ENCODE peak calls at places on chromosomes 7 and 10, in four cellular contexts. B is midbrain, U is T-helper 9 cell, I is AG09309. P is an unnamed sample.
A peak's percentile ranks its signal among the peaks of the same experiment; 100 is the strongest.

GRCh38 chr10:26737730-26738129 is 40.2 kb downstream of the PDSS1 start:
- DNase-seq in B (peak; percentile 47), I (peak; percentile 17), U (no peak), P (no peak)

GRCh38 chr10:72275351-72276012 is 1.8 kb downstream of the DDIT4 start:
- DNase-seq in I (no peak), U (no peak), B (peak; percentile 82), P (peak; percentile 59)

GRCh38 chr10:132684164-132684891 is 101.6 kb downstream of the NKX6-2 start:
- DNase-seq in B (peak; percentile 5), I (no peak), U (no peak), P (no peak)

GRCh38 chr7:159105845-159106614 is 38.6 kb downstream of the VIPR2 start:
- DNase-seq in U (no peak), I (no peak), B (no peak), P (no peak)

GRCh38 chr10:62681211-62681940 is 123.1 kb upstream of the ADO start:
- DNase-seq in I (no peak), U (peak; percentile 57), B (no peak), P (no peak)

GRCh38 chr7:149871576-149871975 is 2.2 kb upstream of the ATP6V0E2 start:
- DNase-seq in I (no peak), U (no peak), B (peak; percentile 50), P (no peak)

GRCh38 chr10:79179404-79180309 is 110.9 kb downstream of the ZMIZ1 start:
- DNase-seq in I (no peak), U (no peak), B (peak; percentile 41), P (no peak)

GRCh38 chr7:25319707-25320106 is 91.4 kb upstream of the NPVF start:
- DNase-seq in B (no peak), U (no peak), I (no peak), P (no peak)

GRCh38 chr10:132306951-132307751 is 599 bp downstream of the STK32C start:
- DNase-seq in U (peak; percentile 29), B (no peak), I (no peak), P (no peak)

GRCh38 chr10:74153123-74153522 is 2.1 kb downstream of the ADK start:
- DNase-seq in U (no peak), B (no peak), I (no peak), P (no peak)

GRCh38 chr7:1526271-1526754 is 4.2 kb upstream of the MAFK start:
- DNase-seq in B (no peak), I (no peak), U (no peak), P (no peak)

GRCh38 chr10:35328404-35329037 is 7.8 kb upstream of the CCNY start:
- DNase-seq in I (peak; percentile 20), U (no peak), B (no peak), P (no peak)

GRCh38 chr7:157469181-157470016 is 132.6 kb downstream of the DNAJB6 start:
- DNase-seq in U (no peak), I (no peak), B (no peak), P (no peak)

GRCh38 chr10:3935141-3935540 is 150.1 kb upstream of the KLF6 start:
- DNase-seq in B (no peak), U (no peak), I (peak; percentile 57), P (no peak)

GRCh38 chr7:365593-365992 is 75.6 kb downstream of the FOXL3 start:
- DNase-seq in U (no peak), B (no peak), I (no peak), P (no peak)

GRCh38 chr7:922334-923107 is 32.0 kb downstream of the ADAP1 start:
- DNase-seq in B (no peak), I (no peak), U (peak; percentile 39), P (no peak)

GRCh38 chr10:30238836-30239235 is 110.2 kb downstream of the MTPAP start:
- DNase-seq in B (no peak), I (no peak), U (no peak), P (no peak)

GRCh38 chr10:239109-239508 is 103.9 kb downstream of the ZMYND11 start:
- DNase-seq in U (no peak), B (no peak), I (no peak), P (no peak)

GRCh38 chr10:113524539-113525490 is 28.0 kb upstream of the HABP2 start:
- DNase-seq in U (no peak), B (peak; percentile 1), I (no peak), P (no peak)

GRCh38 chr7:116578526-116578925 is 53.7 kb downstream of the CAV1 start:
- DNase-seq in U (no peak), B (no peak), I (no peak), P (no peak)

GRCh38 chr7:37833107-37833817 is 15.1 kb upstream of the NME8 start:
- DNase-seq in U (peak; percentile 11), B (peak; percentile 56), I (peak; percentile 13), P (peak; percentile 51)

GRCh38 chr10:88831709-88832108 is 19.9 kb downstream of the ANKRD22 start:
- DNase-seq in U (no peak), B (no peak), I (no peak), P (no peak)

GRCh38 chr7:28956608-28957063 is 1.5 kb downstream of the TRIL start:
- DNase-seq in I (no peak), U (no peak), B (peak; percentile 35), P (no peak)

GRCh38 chr10:110547139-110547761 is 20.2 kb upstream of the SMC3 start:
- DNase-seq in B (peak; percentile 74), U (no peak), I (no peak), P (peak; percentile 41)

GRCh38 chr7:84187087-84187805 is 7.3 kb downstream of the SEMA3A start:
- DNase-seq in U (no peak), B (no peak), I (no peak), P (no peak)

GRCh38 chr7:40008218-40008815 is 58.3 kb downstream of the CDK13 start:
- DNase-seq in U (no peak), I (peak; percentile 56), B (no peak), P (no peak)

P was measured in putamen.